ENCODE peak calls at places on chromosomes 13 and 19, in six cellular contexts. One of them, this sample, is unnamed.

GRCh38 chr19:4495471-4495870 is 22.8 kb downstream of the PLIN4 start:
- DNase-seq in uterus: no peak
- DNase-seq in MCF 10A: peak; percentile 62
- DNase-seq in lower lobe of right lung: no peak
- DNase-seq in brain microvascular endothelial cell: no peak
- DNase-seq in A673: no peak
- DNase-seq in this sample: no peak

GRCh38 chr13:79989251-79989661 is 351.7 kb downstream of the SPRY2 start:
- DNase-seq in uterus: no peak
- DNase-seq in MCF 10A: no peak
- DNase-seq in lower lobe of right lung: no peak
- DNase-seq in brain microvascular endothelial cell: no peak
- DNase-seq in A673: no peak
- DNase-seq in this sample: peak; percentile 43

GRCh38 chr19:2852598-2852997 is 11.3 kb downstream of the ZNF555 start:
- DNase-seq in uterus: no peak
- DNase-seq in MCF 10A: no peak
- DNase-seq in lower lobe of right lung: no peak
- DNase-seq in brain microvascular endothelial cell: no peak
- DNase-seq in A673: no peak
- DNase-seq in this sample: no peak

GRCh38 chr13:106597759-106598395 is 29.9 kb upstream of the ARGLU1 start:
- DNase-seq in uterus: no peak
- DNase-seq in MCF 10A: no peak
- DNase-seq in lower lobe of right lung: peak; percentile 65
- DNase-seq in brain microvascular endothelial cell: no peak
- DNase-seq in A673: no peak
- DNase-seq in this sample: no peak

GRCh38 chr13:111900390-111901180 is 166.4 kb upstream of the SOX1 start:
- DNase-seq in uterus: no peak
- DNase-seq in MCF 10A: no peak
- DNase-seq in lower lobe of right lung: no peak
- DNase-seq in brain microvascular endothelial cell: no peak
- DNase-seq in A673: no peak
- DNase-seq in this sample: no peak

GRCh38 chr13:97978661-97979450 is 25.4 kb downstream of the IPO5 start:
- DNase-seq in uterus: no peak
- DNase-seq in MCF 10A: peak; percentile 9
- DNase-seq in lower lobe of right lung: no peak
- DNase-seq in brain microvascular endothelial cell: no peak
- DNase-seq in A673: peak; percentile 80
- DNase-seq in this sample: peak; percentile 15

GRCh38 chr19:11152318-11153062 is 3.1 kb downstream of the SPC24 start:
- DNase-seq in uterus: peak; percentile 93
- DNase-seq in MCF 10A: peak; percentile 93
- DNase-seq in lower lobe of right lung: no peak
- DNase-seq in brain microvascular endothelial cell: no peak
- DNase-seq in A673: no peak
- DNase-seq in this sample: peak; percentile 95

GRCh38 chr13:98521876-98522275 is 55.0 kb downstream of the STK24 start:
- DNase-seq in uterus: no peak
- DNase-seq in MCF 10A: no peak
- DNase-seq in lower lobe of right lung: no peak
- DNase-seq in brain microvascular endothelial cell: no peak
- DNase-seq in A673: no peak
- DNase-seq in this sample: no peak

GRCh38 chr13:102798653-102799543 is at the start of the genes BIVM and POGLUT2:
- DNase-seq in uterus: peak; percentile 90
- DNase-seq in MCF 10A: peak; percentile 97
- DNase-seq in lower lobe of right lung: peak; percentile 92
- DNase-seq in brain microvascular endothelial cell: peak; percentile 95
- DNase-seq in A673: peak; percentile 97
- DNase-seq in this sample: peak; percentile 94

GRCh38 chr13:41427700-41428099 is 29.6 kb upstream of the RGCC start:
- DNase-seq in uterus: no peak
- DNase-seq in MCF 10A: no peak
- DNase-seq in lower lobe of right lung: no peak
- DNase-seq in brain microvascular endothelial cell: no peak
- DNase-seq in A673: peak; percentile 15
- DNase-seq in this sample: no peak

GRCh38 chr19:10270616-10271394 is at the start of gene ICAM1:
- DNase-seq in uterus: peak; percentile 78
- DNase-seq in MCF 10A: peak; percentile 90
- DNase-seq in lower lobe of right lung: peak; percentile 92
- DNase-seq in brain microvascular endothelial cell: peak; percentile 39
- DNase-seq in A673: no peak
- DNase-seq in this sample: peak; percentile 90

GRCh38 chr13:113832204-113832603 is 31.7 kb downstream of the GAS6 start:
- DNase-seq in uterus: no peak
- DNase-seq in MCF 10A: peak; percentile 74
- DNase-seq in lower lobe of right lung: peak; percentile 41
- DNase-seq in brain microvascular endothelial cell: no peak
- DNase-seq in A673: no peak
- DNase-seq in this sample: no peak

GRCh38 chr13:29901714-29902631 is 51.6 kb upstream of the UBL3 start:
- DNase-seq in uterus: peak; percentile 57
- DNase-seq in MCF 10A: peak; percentile 94
- DNase-seq in lower lobe of right lung: no peak
- DNase-seq in brain microvascular endothelial cell: peak; percentile 97
- DNase-seq in A673: peak; percentile 66
- DNase-seq in this sample: peak; percentile 96

GRCh38 chr13:105990256-105990958 is 545.1 kb downstream of the EFNB2 start:
- DNase-seq in uterus: no peak
- DNase-seq in MCF 10A: peak; percentile 58
- DNase-seq in lower lobe of right lung: no peak
- DNase-seq in brain microvascular endothelial cell: peak; percentile 83
- DNase-seq in A673: no peak
- DNase-seq in this sample: no peak

GRCh38 chr19:31641591-31641990 is 292.4 kb upstream of the TSHZ3 start:
- DNase-seq in uterus: no peak
- DNase-seq in MCF 10A: no peak
- DNase-seq in lower lobe of right lung: no peak
- DNase-seq in brain microvascular endothelial cell: peak; percentile 18
- DNase-seq in A673: no peak
- DNase-seq in this sample: no peak

GRCh38 chr13:113489549-113490495 is 689 bp downstream of the DCUN1D2 start:
- DNase-seq in uterus: peak; percentile 46
- DNase-seq in MCF 10A: peak; percentile 24
- DNase-seq in lower lobe of right lung: peak; percentile 60
- DNase-seq in brain microvascular endothelial cell: peak; percentile 15
- DNase-seq in A673: peak; percentile 35
- DNase-seq in this sample: peak; percentile 48

GRCh38 chr13:99123101-99124045 is 77.3 kb upstream of the UBAC2 start:
- DNase-seq in uterus: no peak
- DNase-seq in MCF 10A: peak; percentile 59
- DNase-seq in lower lobe of right lung: no peak
- DNase-seq in brain microvascular endothelial cell: peak; percentile 38
- DNase-seq in A673: no peak
- DNase-seq in this sample: no peak

DNA sequence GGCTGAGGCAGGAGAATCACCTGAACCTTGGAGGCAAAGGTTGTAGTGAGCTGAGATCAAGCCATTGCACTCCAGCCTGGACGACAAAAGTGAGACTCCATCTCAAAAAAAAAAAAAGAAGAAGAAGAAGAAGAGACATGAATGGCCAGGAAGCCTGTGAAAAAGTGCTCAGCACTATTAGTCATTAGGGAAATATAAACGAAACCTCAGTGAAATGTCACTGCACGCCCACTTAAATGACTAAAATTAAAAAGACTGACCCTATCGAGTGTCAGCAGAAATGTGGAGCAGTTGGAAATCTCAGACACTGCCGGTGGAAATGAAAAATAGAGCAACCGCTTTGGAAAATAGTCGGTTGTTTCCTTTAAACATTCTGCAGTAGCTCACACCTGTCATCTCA is 5.5 kb upstream of the TYROBP start:
- DNase-seq in uterus: no peak
- DNase-seq in MCF 10A: no peak
- DNase-seq in lower lobe of right lung: no peak
- DNase-seq in brain microvascular endothelial cell: no peak
- DNase-seq in A673: no peak
- DNase-seq in this sample: no peak
- TF ChIP-seq CTCF in uterus: no peak
- TF ChIP-seq CTCF in MCF 10A: no peak
- TF ChIP-seq CTCF in lower lobe of right lung: no peak
- TF ChIP-seq CTCF in brain microvascular endothelial cell: no peak
- TF ChIP-seq CTCF in A673: no peak
- TF ChIP-seq CTCF in this sample: no peak

GRCh38 chr19:48364564-48365363 is 597 bp downstream of the SYNGR4 start:
- DNase-seq in uterus: peak; percentile 25
- DNase-seq in MCF 10A: no peak
- DNase-seq in lower lobe of right lung: no peak
- DNase-seq in brain microvascular endothelial cell: no peak
- DNase-seq in A673: no peak
- DNase-seq in this sample: no peak

GRCh38 chr19:48361912-48362311 is 1.8 kb downstream of the TMEM143 start:
- DNase-seq in uterus: no peak
- DNase-seq in MCF 10A: no peak
- DNase-seq in lower lobe of right lung: no peak
- DNase-seq in brain microvascular endothelial cell: no peak
- DNase-seq in A673: no peak
- DNase-seq in this sample: no peak

GRCh38 chr19:48363500-48363809 is 285 bp downstream of the TMEM143 start:
- DNase-seq in uterus: no peak
- DNase-seq in MCF 10A: no peak
- DNase-seq in lower lobe of right lung: no peak
- DNase-seq in brain microvascular endothelial cell: no peak
- DNase-seq in A673: no peak
- DNase-seq in this sample: no peak

GRCh38 chr19:48363810-48364563 is at the start of the genes SYNGR4 and TMEM143:
- DNase-seq in uterus: peak; percentile 99
- DNase-seq in MCF 10A: peak; percentile 100
- DNase-seq in lower lobe of right lung: peak; percentile 99
- DNase-seq in brain microvascular endothelial cell: peak; percentile 99
- DNase-seq in A673: peak; percentile 100
- DNase-seq in this sample: peak; percentile 100

GRCh38 chr19:48362716-48363499 is 832 bp downstream of the TMEM143 start:
- DNase-seq in uterus: peak; percentile 95
- DNase-seq in MCF 10A: peak; percentile 98
- DNase-seq in lower lobe of right lung: peak; percentile 98
- DNase-seq in brain microvascular endothelial cell: peak; percentile 93
- DNase-seq in A673: peak; percentile 98
- DNase-seq in this sample: peak; percentile 97
- TF ChIP-seq CTCF in uterus: no peak
- TF ChIP-seq CTCF in MCF 10A: no peak
- TF ChIP-seq CTCF in lower lobe of right lung: no peak
- TF ChIP-seq CTCF in brain microvascular endothelial cell: peak; percentile 22
- TF ChIP-seq CTCF in A673: no peak
- TF ChIP-seq CTCF in this sample: no peak

GRCh38 chr13:46146898-46147297 is 35.1 kb downstream of the LCP1 start:
- DNase-seq in uterus: no peak
- DNase-seq in MCF 10A: no peak
- DNase-seq in lower lobe of right lung: no peak
- DNase-seq in brain microvascular endothelial cell: peak; percentile 22
- DNase-seq in A673: peak; percentile 67
- DNase-seq in this sample: peak; percentile 39
- TF ChIP-seq CTCF in uterus: no peak
- TF ChIP-seq CTCF in MCF 10A: peak; percentile 24
- TF ChIP-seq CTCF in lower lobe of right lung: peak; percentile 18
- TF ChIP-seq CTCF in brain microvascular endothelial cell: peak; percentile 70
- TF ChIP-seq CTCF in A673: peak; percentile 70
- TF ChIP-seq CTCF in this sample: peak; percentile 49

GRCh38 chr13:44031555-44031954 is 151.9 kb downstream of the LACC1 start:
- DNase-seq in uterus: no peak
- DNase-seq in MCF 10A: no peak
- DNase-seq in lower lobe of right lung: no peak
- DNase-seq in brain microvascular endothelial cell: no peak
- DNase-seq in A673: no peak
- DNase-seq in this sample: no peak
- TF ChIP-seq CTCF in uterus: no peak
- TF ChIP-seq CTCF in MCF 10A: no peak
- TF ChIP-seq CTCF in lower lobe of right lung: no peak
- TF ChIP-seq CTCF in brain microvascular endothelial cell: no peak
- TF ChIP-seq CTCF in A673: no peak
- TF ChIP-seq CTCF in this sample: no peak

GRCh38 chr19:42115219-42115618 is 17.0 kb downstream of the POU2F2 start:
- DNase-seq in uterus: no peak
- DNase-seq in MCF 10A: no peak
- DNase-seq in lower lobe of right lung: no peak
- DNase-seq in brain microvascular endothelial cell: peak; percentile 31
- DNase-seq in A673: no peak
- DNase-seq in this sample: no peak

GRCh38 chr19:42111811-42112210 is 20.4 kb downstream of the POU2F2 start:
- DNase-seq in uterus: no peak
- DNase-seq in MCF 10A: peak; percentile 48
- DNase-seq in lower lobe of right lung: no peak
- DNase-seq in brain microvascular endothelial cell: no peak
- DNase-seq in A673: no peak
- DNase-seq in this sample: peak; percentile 68

GRCh38 chr19:42115705-42116104 is 16.5 kb downstream of the POU2F2 start:
- DNase-seq in uterus: no peak
- DNase-seq in MCF 10A: no peak
- DNase-seq in lower lobe of right lung: no peak
- DNase-seq in brain microvascular endothelial cell: no peak
- DNase-seq in A673: no peak
- DNase-seq in this sample: no peak

GRCh38 chr19:42114412-42114811 is 17.8 kb downstream of the POU2F2 start:
- DNase-seq in uterus: no peak
- DNase-seq in MCF 10A: no peak
- DNase-seq in lower lobe of right lung: no peak
- DNase-seq in brain microvascular endothelial cell: no peak
- DNase-seq in A673: no peak
- DNase-seq in this sample: no peak

GRCh38 chr19:42113641-42114348 is 18.5 kb downstream of the POU2F2 start:
- DNase-seq in uterus: no peak
- DNase-seq in MCF 10A: peak; percentile 97
- DNase-seq in lower lobe of right lung: no peak
- DNase-seq in brain microvascular endothelial cell: peak; percentile 96
- DNase-seq in A673: peak; percentile 79
- DNase-seq in this sample: peak; percentile 99
- TF ChIP-seq CTCF in uterus: no peak
- TF ChIP-seq CTCF in MCF 10A: peak; percentile 6
- TF ChIP-seq CTCF in lower lobe of right lung: no peak
- TF ChIP-seq CTCF in brain microvascular endothelial cell: peak; percentile 56
- TF ChIP-seq CTCF in A673: peak; percentile 52
- TF ChIP-seq CTCF in this sample: peak; percentile 15

This sample was measured in cardiac fibroblast.